ENCODE peak calls at places on chromosomes 2 and 18, in seven cellular contexts. One of them, this sample, is unnamed.

GRCh38 chr2:100520224-100520623 is 42.6 kb upstream of the PDCL3 start:
- DNase-seq in Peyer's patch: no peak
- DNase-seq in HCT116: no peak
- DNase-seq in tibial nerve: no peak
- DNase-seq in right lobe of liver: no peak
- DNase-seq in suprapubic skin: no peak
- DNase-seq in sigmoid colon: no peak
- DNase-seq in this sample: no peak

GRCh38 chr2:41907716-41908328 is 140.0 kb upstream of the PKDCC start:
- DNase-seq in Peyer's patch: no peak
- DNase-seq in HCT116: no peak
- DNase-seq in tibial nerve: no peak
- DNase-seq in right lobe of liver: no peak
- DNase-seq in suprapubic skin: no peak
- DNase-seq in sigmoid colon: no peak
- DNase-seq in this sample: no peak

GRCh38 chr2:45691600-45691999 is 40.1 kb downstream of the PRKCE start:
- DNase-seq in Peyer's patch: no peak
- DNase-seq in HCT116: no peak
- DNase-seq in tibial nerve: no peak
- DNase-seq in right lobe of liver: no peak
- DNase-seq in suprapubic skin: no peak
- DNase-seq in sigmoid colon: no peak
- DNase-seq in this sample: no peak

GRCh38 chr2:235498556-235499305 is 4.9 kb downstream of the AGAP1 start:
- DNase-seq in Peyer's patch: no peak
- DNase-seq in HCT116: no peak
- DNase-seq in tibial nerve: no peak
- DNase-seq in right lobe of liver: no peak
- DNase-seq in suprapubic skin: no peak
- DNase-seq in sigmoid colon: no peak
- DNase-seq in this sample: no peak

GRCh38 chr2:215832791-215833190 is 180.6 kb downstream of the MREG start:
- DNase-seq in Peyer's patch: no peak
- DNase-seq in HCT116: no peak
- DNase-seq in tibial nerve: peak; percentile 24
- DNase-seq in right lobe of liver: peak; percentile 40
- DNase-seq in suprapubic skin: no peak
- DNase-seq in sigmoid colon: peak; percentile 67
- DNase-seq in this sample: peak; percentile 83

GRCh38 chr18:78240091-78240490 is 739.5 kb upstream of the SALL3 start:
- DNase-seq in Peyer's patch: no peak
- DNase-seq in HCT116: no peak
- DNase-seq in tibial nerve: no peak
- DNase-seq in right lobe of liver: no peak
- DNase-seq in suprapubic skin: no peak
- DNase-seq in sigmoid colon: no peak
- DNase-seq in this sample: no peak

GRCh38 chr18:48834421-48835011 is 116.2 kb downstream of the SMAD7 start:
- DNase-seq in Peyer's patch: peak; percentile 87
- DNase-seq in HCT116: peak; percentile 74
- DNase-seq in tibial nerve: no peak
- DNase-seq in right lobe of liver: peak; percentile 80
- DNase-seq in suprapubic skin: peak; percentile 84
- DNase-seq in sigmoid colon: peak; percentile 89
- DNase-seq in this sample: no peak

GRCh38 chr2:240233891-240234502 is 93.5 kb upstream of the OTOS start:
- DNase-seq in Peyer's patch: peak; percentile 44
- DNase-seq in HCT116: no peak
- DNase-seq in tibial nerve: no peak
- DNase-seq in right lobe of liver: peak; percentile 56
- DNase-seq in suprapubic skin: peak; percentile 66
- DNase-seq in sigmoid colon: peak; percentile 62
- DNase-seq in this sample: no peak

GRCh38 chr2:157172866-157173578 is 84.5 kb upstream of the GALNT5 start:
- DNase-seq in Peyer's patch: no peak
- DNase-seq in HCT116: no peak
- DNase-seq in tibial nerve: no peak
- DNase-seq in right lobe of liver: no peak
- DNase-seq in suprapubic skin: no peak
- DNase-seq in sigmoid colon: no peak
- DNase-seq in this sample: no peak

GRCh38 chr18:49412673-49413072 is 47.8 kb downstream of the DYM start:
- DNase-seq in Peyer's patch: no peak
- DNase-seq in HCT116: no peak
- DNase-seq in tibial nerve: no peak
- DNase-seq in right lobe of liver: no peak
- DNase-seq in suprapubic skin: no peak
- DNase-seq in sigmoid colon: no peak
- DNase-seq in this sample: no peak

GRCh38 chr18:22637787-22638186 is 220.1 kb upstream of the CTAGE1 start:
- DNase-seq in Peyer's patch: no peak
- DNase-seq in HCT116: peak; percentile 34
- DNase-seq in tibial nerve: no peak
- DNase-seq in right lobe of liver: no peak
- DNase-seq in suprapubic skin: no peak
- DNase-seq in sigmoid colon: no peak
- DNase-seq in this sample: no peak

GRCh38 chr2:6877402-6878305 is at the start of gene RSAD2:
- DNase-seq in Peyer's patch: peak; percentile 55
- DNase-seq in HCT116: no peak
- DNase-seq in tibial nerve: no peak
- DNase-seq in right lobe of liver: no peak
- DNase-seq in suprapubic skin: no peak
- DNase-seq in sigmoid colon: no peak
- DNase-seq in this sample: no peak

GRCh38 chr2:218802595-218802994 is 20.6 kb downstream of the CYP27A1 start:
- DNase-seq in Peyer's patch: no peak
- DNase-seq in HCT116: no peak
- DNase-seq in tibial nerve: no peak
- DNase-seq in right lobe of liver: no peak
- DNase-seq in suprapubic skin: no peak
- DNase-seq in sigmoid colon: no peak
- DNase-seq in this sample: no peak

GRCh38 chr2:122575076-122575475 is 819.6 kb downstream of the TSN start:
- DNase-seq in Peyer's patch: no peak
- DNase-seq in HCT116: no peak
- DNase-seq in tibial nerve: no peak
- DNase-seq in right lobe of liver: no peak
- DNase-seq in suprapubic skin: no peak
- DNase-seq in sigmoid colon: no peak
- DNase-seq in this sample: no peak

GRCh38 chr2:233417282-233417681 is 63.0 kb downstream of the DGKD start:
- DNase-seq in Peyer's patch: peak; percentile 40
- DNase-seq in HCT116: no peak
- DNase-seq in tibial nerve: no peak
- DNase-seq in right lobe of liver: no peak
- DNase-seq in suprapubic skin: no peak
- DNase-seq in sigmoid colon: no peak
- DNase-seq in this sample: no peak

GRCh38 chr2:233418052-233418760 is 63.9 kb downstream of the DGKD start:
- DNase-seq in Peyer's patch: peak; percentile 36
- DNase-seq in HCT116: no peak
- DNase-seq in tibial nerve: no peak
- DNase-seq in right lobe of liver: no peak
- DNase-seq in suprapubic skin: no peak
- DNase-seq in sigmoid colon: no peak
- DNase-seq in this sample: no peak

GRCh38 chr2:233421091-233421816 is 67.0 kb downstream of the DGKD start:
- DNase-seq in Peyer's patch: peak; percentile 44
- DNase-seq in HCT116: no peak
- DNase-seq in tibial nerve: no peak
- DNase-seq in right lobe of liver: no peak
- DNase-seq in suprapubic skin: no peak
- DNase-seq in sigmoid colon: no peak
- DNase-seq in this sample: no peak

GRCh38 chr2:233419626-233420431 is 65.5 kb downstream of the DGKD start:
- DNase-seq in Peyer's patch: peak; percentile 61
- DNase-seq in HCT116: no peak
- DNase-seq in tibial nerve: no peak
- DNase-seq in right lobe of liver: no peak
- DNase-seq in suprapubic skin: no peak
- DNase-seq in sigmoid colon: no peak
- DNase-seq in this sample: no peak

DNA sequence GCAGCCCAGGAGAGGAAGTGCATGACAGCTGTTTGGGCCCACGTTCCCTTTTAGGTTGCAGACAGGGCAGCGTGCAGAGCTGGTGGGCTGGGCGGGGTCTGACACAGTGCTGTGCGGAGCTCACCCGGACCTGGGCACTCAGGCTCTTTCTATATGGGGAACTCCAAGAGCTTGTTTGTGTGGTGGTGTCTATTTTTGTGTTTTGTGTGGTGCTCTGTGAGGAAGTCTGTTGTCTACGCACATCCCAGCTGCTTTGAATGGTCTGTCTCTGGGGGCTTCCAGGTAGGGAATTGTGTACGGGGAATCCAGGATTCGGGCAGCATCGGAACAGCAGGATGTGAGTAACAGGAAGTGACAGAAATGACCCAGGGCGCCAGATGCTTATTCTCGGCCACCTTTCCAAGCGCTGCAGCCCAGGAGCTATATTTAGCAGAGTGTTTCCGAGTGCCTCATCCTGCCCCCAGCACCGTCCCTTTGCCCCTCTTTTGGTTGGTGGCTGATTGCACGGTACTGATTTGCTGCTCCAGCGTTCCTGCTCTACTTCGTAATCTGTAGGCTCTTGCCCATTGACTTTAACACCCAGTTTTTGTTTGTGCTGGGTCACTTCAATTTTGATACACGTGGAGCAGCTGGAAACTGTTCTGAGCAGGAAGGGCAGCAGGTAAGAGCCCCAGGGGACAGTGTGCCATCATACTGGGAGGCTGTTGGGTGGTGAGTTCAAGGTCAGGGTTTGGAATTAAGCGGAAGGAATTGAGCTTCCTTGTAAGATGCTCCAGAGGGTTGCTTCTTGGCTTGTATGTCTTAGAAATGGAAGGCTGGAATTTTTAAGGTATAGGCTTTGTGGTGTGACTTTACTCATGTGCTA is 64.7 kb downstream of the DGKD start:
- DNase-seq in Peyer's patch: peak; percentile 81
- DNase-seq in HCT116: peak; percentile 37
- DNase-seq in tibial nerve: no peak
- DNase-seq in right lobe of liver: no peak
- DNase-seq in suprapubic skin: no peak
- DNase-seq in sigmoid colon: peak; percentile 83
- DNase-seq in this sample: peak; percentile 90
- H3K4me1 ChIP-seq in Peyer's patch: peaks cover 27% of the 10 kb centered on the region
- H3K4me1 ChIP-seq in HCT116: peaks cover 67% of the 10 kb centered on the region
- H3K4me1 ChIP-seq in tibial nerve: peaks cover 31% of the 10 kb centered on the region
- H3K4me1 ChIP-seq in right lobe of liver: no peaks in the 10 kb centered on the region
- H3K4me1 ChIP-seq in suprapubic skin: peaks cover 6% of the 10 kb centered on the region
- H3K4me1 ChIP-seq in sigmoid colon: peaks cover 56% of the 10 kb centered on the region
- H3K4me1 ChIP-seq in this sample: peaks cover 43% of the 10 kb centered on the region

DNA sequence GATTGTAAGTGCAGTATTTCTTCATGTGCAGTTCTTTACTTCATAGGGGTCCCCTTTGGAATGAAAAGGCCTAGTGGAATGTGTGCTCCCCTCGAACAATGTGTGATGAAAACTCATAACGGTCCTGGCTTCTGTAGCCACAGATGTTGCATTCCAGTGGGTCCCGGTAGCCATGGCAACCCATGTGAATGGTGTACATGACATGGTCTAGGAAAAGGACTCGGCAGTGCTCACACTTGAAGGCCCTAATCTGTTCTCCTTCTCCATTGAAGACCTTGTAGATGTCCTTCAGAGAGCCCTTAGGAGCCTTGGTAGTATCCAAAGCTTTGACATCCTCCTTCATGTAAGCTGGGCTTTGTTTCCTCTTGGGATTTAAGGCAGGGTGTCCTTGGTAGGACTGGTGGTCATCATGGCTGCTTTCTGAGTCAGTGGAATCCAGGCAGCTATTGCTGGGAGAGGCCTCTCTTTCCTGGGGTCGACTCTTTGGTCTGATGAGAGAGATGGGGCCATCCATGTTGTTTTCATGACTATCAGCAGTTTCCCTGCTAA is 144.0 kb downstream of the IKZF2 start:
- DNase-seq in Peyer's patch: no peak
- DNase-seq in HCT116: no peak
- DNase-seq in tibial nerve: no peak
- DNase-seq in right lobe of liver: no peak
- DNase-seq in suprapubic skin: no peak
- DNase-seq in sigmoid colon: no peak
- DNase-seq in this sample: no peak
- TF ChIP-seq POLR2A in Peyer's patch: no peak
- TF ChIP-seq POLR2A in HCT116: no peak
- TF ChIP-seq POLR2A in tibial nerve: no peak
- TF ChIP-seq POLR2A in right lobe of liver: no peak
- TF ChIP-seq POLR2A in suprapubic skin: no peak
- TF ChIP-seq POLR2A in sigmoid colon: no peak
- TF ChIP-seq POLR2A in this sample: no peak

GRCh38 chr2:233062447-233062842 is 2.3 kb downstream of the INPP5D start:
- DNase-seq in Peyer's patch: no peak
- DNase-seq in HCT116: no peak
- DNase-seq in tibial nerve: no peak
- DNase-seq in right lobe of liver: no peak
- DNase-seq in suprapubic skin: peak; percentile 55
- DNase-seq in sigmoid colon: peak; percentile 60
- DNase-seq in this sample: no peak

GRCh38 chr2:233063269-233063975 is 3.3 kb downstream of the INPP5D start:
- DNase-seq in Peyer's patch: peak; percentile 88
- DNase-seq in HCT116: no peak
- DNase-seq in tibial nerve: no peak
- DNase-seq in right lobe of liver: no peak
- DNase-seq in suprapubic skin: peak; percentile 55
- DNase-seq in sigmoid colon: peak; percentile 58
- DNase-seq in this sample: no peak

GRCh38 chr2:233061591-233062446 is 1.7 kb downstream of the INPP5D start:
- DNase-seq in Peyer's patch: peak; percentile 82
- DNase-seq in HCT116: no peak
- DNase-seq in tibial nerve: no peak
- DNase-seq in right lobe of liver: peak; percentile 59
- DNase-seq in suprapubic skin: peak; percentile 64
- DNase-seq in sigmoid colon: peak; percentile 80
- DNase-seq in this sample: no peak

GRCh38 chr2:233063976-233064411 is 3.9 kb downstream of the INPP5D start:
- DNase-seq in Peyer's patch: peak; percentile 56
- DNase-seq in HCT116: no peak
- DNase-seq in tibial nerve: no peak
- DNase-seq in right lobe of liver: no peak
- DNase-seq in suprapubic skin: peak; percentile 51
- DNase-seq in sigmoid colon: no peak
- DNase-seq in this sample: no peak

GRCh38 chr2:233062946-233063268 is 2.8 kb downstream of the INPP5D start:
- DNase-seq in Peyer's patch: peak; percentile 45
- DNase-seq in HCT116: no peak
- DNase-seq in tibial nerve: no peak
- DNase-seq in right lobe of liver: no peak
- DNase-seq in suprapubic skin: no peak
- DNase-seq in sigmoid colon: no peak
- DNase-seq in this sample: no peak
- H3K4me3 ChIP-seq in Peyer's patch: peak overlapping the region; percentile 6
- H3K4me3 ChIP-seq in HCT116: no peak overlapping the region
- H3K4me3 ChIP-seq in tibial nerve: no peak overlapping the region
- H3K4me3 ChIP-seq in right lobe of liver: no peak overlapping the region
- H3K4me3 ChIP-seq in suprapubic skin: peak overlapping the region; percentile 43
- H3K4me3 ChIP-seq in sigmoid colon: no peak overlapping the region
- H3K4me3 ChIP-seq in this sample: no peak overlapping the region

DNA sequence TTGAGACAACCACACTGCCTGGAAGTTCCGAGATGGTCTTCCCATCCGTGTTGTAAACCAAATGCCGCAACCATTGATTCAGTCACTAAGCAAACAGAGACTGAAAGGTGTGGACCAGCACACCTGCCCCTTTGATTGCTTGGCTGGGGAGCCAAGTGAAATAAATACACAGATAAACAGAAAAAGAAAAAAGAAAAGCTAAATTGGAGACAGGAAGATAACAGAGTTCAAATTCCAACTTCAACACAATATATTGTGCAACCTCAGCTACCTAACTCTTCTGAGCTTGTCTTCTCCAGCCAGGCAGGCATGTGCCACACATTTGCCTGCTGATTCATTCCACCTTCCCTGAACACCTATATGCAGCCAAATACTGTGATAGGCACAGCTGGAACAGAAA is 110.9 kb downstream of the PID1 start:
- DNase-seq in Peyer's patch: peak; percentile 70
- DNase-seq in HCT116: no peak
- DNase-seq in tibial nerve: no peak
- DNase-seq in right lobe of liver: peak; percentile 59
- DNase-seq in suprapubic skin: no peak
- DNase-seq in sigmoid colon: no peak
- DNase-seq in this sample: no peak
- H3K4me1 ChIP-seq in Peyer's patch: no peaks in the 10 kb centered on the region
- H3K4me1 ChIP-seq in HCT116: no peaks in the 10 kb centered on the region
- H3K4me1 ChIP-seq in tibial nerve: no peaks in the 10 kb centered on the region
- H3K4me1 ChIP-seq in right lobe of liver: no peaks in the 10 kb centered on the region
- H3K4me1 ChIP-seq in suprapubic skin: no peaks in the 10 kb centered on the region
- H3K4me1 ChIP-seq in sigmoid colon: peaks cover 5% of the 10 kb centered on the region
- H3K4me1 ChIP-seq in this sample: no peaks in the 10 kb centered on the region

This sample was measured in esophagus muscularis mucosa.